ENCODE peak calls at places on chromosomes 12 and 14, in eight cellular contexts. W, Q, R, S, A, E, Z and U are unnamed samples. For H3K36me3 and H3K4me1, the result is how much of the 10 kb centered on the place peaks cover.

GRCh38 chr12:100566887-100567637 is 6.4 kb upstream of the GAS2L3 start:
- DNase-seq in Z (no peak), E (no peak), W (no peak), A (no peak), Q (no peak), S (peak), R (peak), U (no peak)

GRCh38 chr12:10179871-10180270 is 1.0 kb downstream of the TMEM52B start:
- DNase-seq in E (no peak), W (no peak), R (no peak), A (no peak), Z (no peak), Q (no peak), S (no peak), U (no peak)

GRCh38 chr12:13085968-13086686 is 17.3 kb downstream of the GSG1 start:
- DNase-seq in Q (no peak), R (no peak), A (no peak), Z (no peak), S (no peak), E (no peak), W (no peak), U (no peak)

GRCh38 chr14:95318399-95318834 is 1.3 kb downstream of the CLMN start:
- DNase-seq in W (no peak), Z (no peak), Q (no peak), R (no peak), S (no peak), E (no peak), A (peak), U (no peak)

GRCh38 chr12:6319446-6319845 is 9.0 kb downstream of the PLEKHG6 start:
- DNase-seq in Q (no peak), A (no peak), E (peak), Z (no peak), R (no peak), S (no peak), W (no peak), U (peak)

GRCh38 chr12:47353508-47353907 is 273.7 kb upstream of the AMIGO2 start:
- DNase-seq in E (no peak), R (no peak), S (no peak), W (no peak), Q (no peak), A (no peak), Z (no peak), U (no peak)

GRCh38 chr12:31301311-31301710 is 24.6 kb downstream of the SINHCAF start:
- DNase-seq in Z (no peak), E (no peak), S (no peak), Q (no peak), W (no peak), R (no peak), A (no peak), U (no peak)

GRCh38 chr12:115468087-115468510 is 784.1 kb upstream of the TBX3 start:
- DNase-seq in E (no peak), R (no peak), S (no peak), A (peak), W (no peak), Q (no peak), Z (no peak), U (no peak)

GRCh38 chr12:96365604-96366230 is 34.5 kb downstream of the CDK17 start:
- DNase-seq in S (no peak), Q (no peak), R (no peak), W (no peak), A (no peak), E (no peak), Z (no peak), U (no peak)

GRCh38 chr14:90911121-90911520 is 94.9 kb upstream of the TTC7B start:
- DNase-seq in S (no peak), E (no peak), W (no peak), R (no peak), Q (no peak), Z (no peak), A (no peak), U (no peak)

GRCh38 chr12:42504049-42504448 is 85.5 kb downstream of the PRICKLE1 start:
- DNase-seq in W (no peak), E (no peak), Q (no peak), R (no peak), A (no peak), S (peak), Z (no peak), U (no peak)

GRCh38 chr14:70011098-70011497 is 131.9 kb downstream of the SMOC1 start:
- DNase-seq in Q (no peak), E (no peak), Z (no peak), W (no peak), R (no peak), S (no peak), A (no peak), U (no peak)

GRCh38 chr12:3661028-3661427 is 91.9 kb downstream of the CRACR2A start:
- DNase-seq in A (no peak), E (no peak), Q (no peak), Z (no peak), R (no peak), W (no peak), S (no peak), U (no peak)

GRCh38 chr12:31217356-31218130 is 108.4 kb downstream of the SINHCAF start:
- DNase-seq in E (no peak), A (no peak), Q (no peak), Z (peak), R (no peak), S (no peak), W (no peak), U (no peak)

GRCh38 chr12:46546634-46547273 is 174.2 kb upstream of the SLC38A2 start:
- DNase-seq in W (no peak), R (no peak), Q (no peak), S (no peak), A (no peak), E (no peak), Z (no peak), U (peak)

GRCh38 chr12:10362828-10363664 is 26.8 kb downstream of the KLRK1 start:
- DNase-seq in A (no peak), W (no peak), Z (no peak), E (no peak), R (no peak), S (no peak), Q (no peak), U (no peak)

GRCh38 chr12:121697093-121697698 is 15.4 kb upstream of the TMEM120B start:
- DNase-seq in Z (no peak), A (no peak), S (peak), R (no peak), W (no peak), Q (no peak), E (no peak), U (no peak)

GRCh38 chr14:101359221-101360044 is 201.9 kb upstream of the DIO3 start:
- DNase-seq in S (no peak), Q (peak), E (peak), Z (no peak), R (peak), A (no peak), W (no peak), U (no peak)

GRCh38 chr14:22268875-22269274 is 320.1 kb downstream of the DAD1 start:
- DNase-seq in A (no peak), Q (no peak), Z (no peak), S (no peak), W (no peak), E (no peak), R (no peak), U (no peak)

GRCh38 chr12:52867636-52868035 is 18.8 kb upstream of the KRT78 start:
- DNase-seq in W (peak), Z (peak), Q (no peak), R (no peak), A (no peak), E (peak), S (peak), U (peak)

GRCh38 chr12:79329933-79330332 is 360.8 kb downstream of the PAWR start:
- DNase-seq in R (no peak), E (no peak), Q (no peak), S (no peak), W (no peak), Z (no peak), A (no peak), U (no peak)

GRCh38 chr12:46400406-46400805 is 27.8 kb upstream of the SLC38A2 start:
- DNase-seq in A (no peak), E (no peak), S (no peak), Q (no peak), W (no peak), R (no peak), Z (no peak), U (no peak)

GRCh38 chr12:38132139-38132538 is 184.4 kb upstream of the ALG10B start:
- DNase-seq in R (no peak), W (no peak), E (no peak), S (no peak), Z (no peak), Q (no peak), A (no peak), U (no peak)

GRCh38 chr12:53743277-53744129 is 8.3 kb downstream of the CISTR start:
- DNase-seq in Z (no peak), E (peak), W (peak), S (peak), Q (peak), R (peak), A (peak), U (peak)

GRCh38 chr14:24435192-24435810 is 5.5 kb downstream of the KHNYN start:
- DNase-seq in R (no peak), E (no peak), A (no peak), Z (no peak), S (no peak), W (no peak), Q (no peak), U (no peak)

GRCh38 chr14:105285174-105285573 is 15.6 kb downstream of the BRF1 start:
- DNase-seq in W (no peak), R (no peak), A (peak), Z (no peak), Q (no peak), E (no peak), S (no peak), U (no peak)

GRCh38 chr12:59763835-59764234 is 168.0 kb downstream of the SLC16A7 start:
- DNase-seq in E (no peak), R (no peak), A (no peak), Z (no peak), W (no peak), S (no peak), Q (no peak), U (no peak)
- H3K27ac ChIP-seq in E (no peak), R (no peak), A (no peak), Z (no peak), W (no peak), S (no peak), Q (no peak), U (no peak)

GRCh38 chr12:32742133-32742532 is 13.6 kb downstream of the YARS2 start:
- DNase-seq in A (no peak), R (no peak), Z (no peak), S (peak), Q (no peak), W (no peak), E (no peak), U (no peak)
- H3K36me3 ChIP-seq in A (under half), R (under half), Z (half or more), S (half or more), Q (under half), W (under half), E (under half), U (under half)

GRCh38 chr14:74654931-74655330 is 42.9 kb upstream of the LTBP2 start:
- DNase-seq in W (no peak), Q (no peak), Z (no peak), R (no peak), E (no peak), A (no peak), S (no peak), U (no peak)
- H3K4me1 ChIP-seq in W (under half), Q (under half), Z (under half), R (under half), E (under half), A (under half), S (under half), U (under half)

GRCh38 chr12:113299619-113300237 is 35.2 kb downstream of the SLC8B1 start:
- DNase-seq in Z (peak), A (no peak), Q (peak), R (peak), W (no peak), E (peak), S (peak), U (no peak)
- H3K27ac ChIP-seq in Z (peak), A (no peak), Q (peak), R (peak), W (no peak), E (peak), S (peak), U (no peak)

DNA sequence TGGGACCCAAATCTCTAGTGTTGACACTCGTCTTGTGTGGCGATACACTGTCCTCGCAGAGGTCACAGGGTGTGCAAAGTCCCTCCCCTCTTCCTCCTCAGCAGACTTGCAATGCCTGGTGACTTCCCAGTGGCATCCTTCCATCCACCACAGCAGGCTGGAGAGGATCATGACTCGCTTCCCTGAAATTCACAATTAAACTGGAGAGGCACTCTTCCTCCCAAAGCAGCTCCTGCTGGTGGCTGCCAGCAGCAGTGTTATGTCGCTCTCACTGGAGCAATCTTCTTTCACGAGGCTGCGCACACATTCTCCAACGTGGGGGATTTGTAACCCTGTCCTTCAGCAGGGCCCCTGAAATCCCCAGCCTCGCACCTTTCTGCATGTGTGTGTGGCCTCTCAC is 145.2 kb upstream of the TMCC3 start:
- DNase-seq in A (no peak), W (no peak), Q (no peak), S (no peak), Z (no peak), E (peak), R (no peak), U (no peak)
- H3K36me3 ChIP-seq in A (under half), W (under half), Q (under half), S (under half), Z (under half), E (under half), R (under half), U (under half)

GRCh38 chr12:40225337-40225983 is 663 bp downstream of the LRRK2 start:
- DNase-seq in Q (no peak), E (no peak), S (no peak), Z (no peak), A (no peak), R (no peak), W (no peak), U (no peak)
- H3K4me1 ChIP-seq in Q (under half), E (under half), S (under half), Z (under half), A (under half), R (under half), W (under half), U (under half)

DNA sequence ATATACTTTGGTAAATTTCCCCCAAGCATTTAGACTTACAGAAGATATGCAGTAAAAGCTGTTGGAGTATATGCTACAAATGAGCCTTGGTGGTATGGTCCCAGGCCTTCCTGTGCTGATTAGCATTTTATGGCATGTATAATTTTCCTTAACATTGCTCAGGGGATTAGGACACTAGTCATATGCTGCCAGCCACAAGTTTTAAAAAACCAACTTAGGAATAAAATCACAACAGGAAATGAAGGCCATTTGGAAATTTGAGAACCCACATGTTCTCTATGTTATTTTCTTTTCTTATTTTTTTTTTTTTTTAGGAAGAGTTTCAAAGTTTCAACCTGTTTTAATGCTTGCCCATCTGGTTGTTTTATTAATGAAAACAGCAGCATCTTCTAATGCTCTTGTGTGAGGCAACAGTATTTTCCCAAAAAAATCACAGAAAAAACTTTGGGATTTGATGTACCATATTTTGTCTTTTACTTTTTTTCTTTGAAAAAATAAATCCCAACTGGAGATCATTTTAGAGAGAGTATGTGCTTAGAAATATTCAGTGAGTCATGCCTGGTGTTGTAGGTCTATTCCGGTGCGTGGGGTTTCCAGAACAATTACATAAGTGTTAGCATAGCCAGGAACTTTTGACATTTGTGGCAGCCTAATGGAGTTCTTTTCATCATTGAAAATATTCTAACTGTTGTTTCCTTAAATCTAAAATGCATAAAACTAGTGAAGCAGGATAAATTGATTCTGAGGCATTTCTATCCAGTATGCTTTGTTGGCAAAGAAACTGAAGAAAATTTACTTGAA is 21.7 kb upstream of the DUSP6 start:
- DNase-seq in R (no peak), E (no peak), S (peak), Z (no peak), W (no peak), A (no peak), Q (no peak), U (no peak)
- H3K27ac ChIP-seq in R (no peak), E (no peak), S (peak), Z (peak), W (no peak), A (peak), Q (no peak), U (no peak)